ENCODE peak calls at places on chromosomes 5 and 9, in seven cellular contexts. N is tibial artery, P is PC-3, X is IMR-90, B is A673, E is HepG2, S is gastrocnemius medialis. A is an unnamed sample. For H3K4me1, the result is how much of the 10 kb centered on the place peaks cover.

GRCh38 chr9:72478993-72479392 is 42.4 kb upstream of the TMC1 start:
- DNase-seq in N (no peak), X (peak), E (no peak), B (no peak), S (no peak), P (no peak), A (no peak)

GRCh38 chr9:106072421-106072820 is 378.1 kb downstream of the TMEM38B start:
- DNase-seq in X (no peak), B (no peak), S (no peak), P (no peak), N (no peak), E (no peak), A (no peak)

GRCh38 chr9:113609562-113610318 is 146.2 kb downstream of the RGS3 start:
- DNase-seq in P (no peak), S (peak), X (peak), B (no peak), E (peak), N (peak), A (peak)

GRCh38 chr5:169742773-169743296 is 105.8 kb downstream of the DOCK2 start:
- DNase-seq in S (no peak), N (no peak), X (peak), E (no peak), B (no peak), P (peak), A (peak)

GRCh38 chr5:116778015-116778414 is 203.4 kb upstream of the SEMA6A start:
- DNase-seq in P (no peak), E (no peak), S (no peak), N (no peak), B (peak), X (no peak), A (peak)

GRCh38 chr5:75600535-75600934 is 10.7 kb upstream of the ANKDD1B start:
- DNase-seq in N (no peak), P (no peak), X (no peak), E (no peak), B (no peak), S (no peak), A (no peak)

GRCh38 chr5:132829742-132830435 is 558 bp downstream of the SHROOM1 start:
- DNase-seq in E (peak), S (peak), X (peak), B (peak), P (peak), N (peak), A (peak)

GRCh38 chr5:97499605-97500004 is 316.6 kb upstream of the RIOK2 start:
- DNase-seq in S (no peak), N (no peak), X (no peak), B (no peak), P (no peak), E (no peak), A (peak)

GRCh38 chr9:113349434-113350337 is at the start of gene BSPRY:
- DNase-seq in S (no peak), P (peak), E (no peak), X (no peak), N (no peak), B (no peak), A (peak)

GRCh38 chr5:150181766-150182545 is 7.9 kb upstream of the SLC6A7 start:
- DNase-seq in S (no peak), X (peak), B (no peak), E (no peak), N (no peak), P (no peak), A (no peak)

GRCh38 chr9:131640438-131641181 is 95.3 kb downstream of the PRRT1B start:
- DNase-seq in S (no peak), B (peak), N (peak), X (no peak), E (no peak), P (no peak), A (no peak)

GRCh38 chr5:95600557-95600956 is 19.3 kb upstream of the GPR150 start:
- DNase-seq in E (no peak), P (no peak), B (no peak), N (no peak), S (no peak), X (peak), A (no peak)

GRCh38 chr9:132750668-132751067 is 80.4 kb downstream of the GTF3C4 start:
- DNase-seq in X (no peak), S (no peak), N (no peak), P (no peak), B (no peak), E (no peak), A (no peak)

GRCh38 chr5:159838551-159839222 is 77.6 kb upstream of the ADRA1B start:
- DNase-seq in N (no peak), P (no peak), X (no peak), E (no peak), B (no peak), S (no peak), A (no peak)

GRCh38 chr5:18699681-18700080 is 1065.4 kb downstream of the TAF11L14 start:
- DNase-seq in X (no peak), S (no peak), N (no peak), E (no peak), B (no peak), P (no peak), A (no peak)

GRCh38 chr5:134905246-134905996 is 490 bp downstream of the PCBD2 start:
- DNase-seq in E (peak), X (peak), N (peak), P (peak), S (peak), B (peak), A (peak)

GRCh38 chr5:142716963-142717362 is 31.1 kb upstream of the FGF1 start:
- DNase-seq in E (peak), X (peak), N (peak), S (no peak), B (peak), P (peak), A (peak)

GRCh38 chr9:2565676-2566340 is 55.8 kb upstream of the VLDLR start:
- DNase-seq in X (no peak), P (no peak), E (no peak), S (no peak), B (no peak), N (no peak), A (no peak)

GRCh38 chr9:2567922-2568321 is 53.7 kb upstream of the VLDLR start:
- DNase-seq in B (no peak), N (no peak), S (peak), P (peak), E (no peak), X (no peak), A (no peak)

GRCh38 chr9:2574215-2574614 is 47.4 kb upstream of the VLDLR start:
- DNase-seq in B (no peak), X (no peak), N (no peak), P (peak), S (no peak), E (no peak), A (no peak)

GRCh38 chr9:2568689-2569088 is 52.9 kb upstream of the VLDLR start:
- DNase-seq in P (peak), N (no peak), S (no peak), X (no peak), E (peak), B (no peak), A (no peak)

DNA sequence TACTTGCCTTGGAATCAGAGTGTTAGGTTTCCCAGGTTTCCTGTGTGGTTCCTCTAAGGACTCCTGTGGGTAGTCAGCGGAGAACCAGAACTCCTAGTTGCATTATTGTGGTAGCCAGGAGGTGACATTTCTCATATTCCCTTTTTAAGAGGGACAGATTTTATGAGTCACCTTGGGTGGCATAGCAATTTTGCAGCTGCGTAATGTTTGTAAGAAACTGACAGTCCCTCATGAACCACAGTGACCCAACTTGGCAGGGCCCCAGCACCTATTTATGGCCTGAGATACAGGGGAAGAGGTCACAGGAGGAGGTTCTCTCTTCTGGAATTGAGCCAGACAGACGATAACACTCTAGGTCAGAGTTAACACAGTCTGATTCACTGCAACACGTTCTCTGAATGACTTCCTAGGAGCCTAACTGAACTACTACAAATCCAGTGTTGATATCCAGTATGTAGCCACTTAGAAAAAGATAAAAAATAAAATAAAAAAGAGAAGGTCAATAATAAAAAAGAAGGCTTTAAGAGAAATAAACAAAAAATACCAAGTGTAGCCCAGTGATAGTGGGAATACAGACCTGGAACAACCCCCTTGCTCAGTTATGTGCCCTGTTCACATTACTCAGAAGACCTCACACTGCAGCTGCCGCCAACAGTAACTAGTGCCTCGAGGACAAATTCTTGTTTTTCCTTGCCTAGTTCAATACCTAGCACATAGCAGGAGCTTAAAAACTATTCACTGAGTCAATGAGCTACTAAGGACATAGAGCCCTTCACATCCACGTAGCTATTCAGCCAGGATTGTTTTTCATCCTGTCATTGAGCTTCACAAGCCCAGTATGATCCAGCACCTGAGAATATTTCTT is 50.7 kb upstream of the VLDLR start:
- DNase-seq in X (peak), E (peak), S (peak), N (peak), P (peak), B (no peak), A (peak)
- TF ChIP-seq CTCF in X (no peak), E (no peak), S (no peak), N (no peak), P (no peak), B (no peak), A (no peak)

DNA sequence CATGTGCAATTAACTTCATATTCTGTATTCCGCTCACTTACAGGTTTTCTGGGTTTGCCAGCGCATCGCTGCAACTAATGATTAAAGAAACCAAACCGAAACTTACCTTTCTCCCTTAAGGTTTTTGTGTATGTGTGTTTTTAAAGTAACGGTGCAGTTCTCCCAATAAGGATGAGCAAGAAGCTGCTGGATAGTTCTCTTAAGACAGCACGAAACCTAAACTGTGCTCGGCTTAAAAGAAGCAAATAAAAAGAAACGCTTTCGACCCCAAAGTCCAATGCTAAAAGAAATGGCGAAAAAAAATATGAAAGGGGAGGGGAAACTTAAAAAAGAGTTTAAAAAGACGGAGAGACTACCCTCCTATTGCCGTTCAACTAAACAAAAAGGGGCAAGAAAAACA is 340 bp downstream of the ELAVL2 start:
- DNase-seq in B (no peak), N (no peak), X (no peak), S (no peak), E (no peak), P (no peak), A (no peak)
- H3K4me1 ChIP-seq in B (under half), N (under half), X (under half), S (under half), E (under half), P (under half), A (under half)

DNA sequence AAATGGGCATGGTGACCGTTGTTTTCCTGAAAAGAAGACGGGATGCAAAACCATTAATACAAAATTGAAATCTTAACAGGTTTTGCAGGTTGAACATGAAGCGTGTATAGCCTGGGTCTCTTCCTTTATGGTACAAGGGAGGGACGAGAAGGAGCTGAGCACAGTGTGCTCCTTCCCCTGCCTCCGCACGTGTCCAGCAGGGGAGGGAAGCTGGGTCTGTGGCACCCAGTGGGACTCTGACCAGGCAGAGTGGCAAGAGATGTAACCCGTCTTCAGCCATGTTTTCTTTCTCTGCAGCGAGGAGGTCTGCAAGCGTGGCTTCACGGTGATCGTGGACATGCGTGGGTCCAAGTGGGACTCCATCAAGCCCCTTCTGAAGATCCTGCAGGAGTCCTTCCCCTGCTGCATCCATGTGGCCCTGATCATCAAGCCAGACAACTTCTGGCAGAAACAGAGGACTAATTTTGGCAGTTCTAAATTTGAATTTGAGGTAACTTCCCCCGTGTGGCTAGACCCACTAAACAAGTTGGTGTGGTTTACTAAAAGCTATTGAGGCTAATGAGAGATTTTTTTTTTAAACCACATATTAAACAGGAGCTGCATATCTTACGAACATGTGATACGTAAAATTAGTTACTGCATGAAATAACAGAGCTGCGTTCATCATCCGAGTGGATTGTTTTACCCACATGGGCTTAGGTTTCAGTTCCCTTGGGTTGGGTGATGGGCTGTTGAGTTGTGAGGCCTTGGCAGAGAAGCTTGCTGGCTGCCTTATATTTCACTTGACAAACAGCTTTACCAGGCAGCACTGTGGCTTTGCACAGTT is 143.6 kb downstream of the TRIO start:
- DNase-seq in S (peak), X (no peak), N (no peak), P (no peak), E (no peak), B (no peak), A (no peak)
- H3K27ac ChIP-seq in S (peak), X (no peak), N (no peak), P (no peak), E (no peak), B (no peak), A (no peak)

DNA sequence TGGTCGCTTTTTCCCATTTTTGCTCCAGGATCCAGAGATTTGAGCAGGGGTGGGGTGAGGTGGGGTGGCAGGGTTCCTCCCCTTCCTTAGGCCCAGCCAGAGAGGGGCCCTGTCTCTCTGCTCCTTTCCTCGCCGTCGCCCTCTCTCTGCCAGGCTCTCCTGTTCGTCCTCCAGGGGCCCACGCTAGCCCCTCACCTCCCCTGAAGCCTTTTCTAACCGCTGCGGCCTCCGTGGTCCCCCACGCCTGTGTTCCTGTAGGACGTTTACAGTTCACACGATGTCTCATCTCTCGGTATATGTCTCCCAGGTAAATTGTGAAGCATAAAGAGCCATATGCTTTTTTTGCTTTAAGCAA is 49.9 kb upstream of the ZNF366 start:
- DNase-seq in P (no peak), S (no peak), B (no peak), N (no peak), X (no peak), E (no peak), A (no peak)
- TF ChIP-seq CTCF in P (no peak), S (no peak), B (peak), N (no peak), X (no peak), E (no peak), A (no peak)

GRCh38 chr9:81557957-81558791 is 131.2 kb downstream of the TLE1 start:
- DNase-seq in E (no peak), N (no peak), X (peak), P (peak), S (no peak), B (peak), A (no peak)
- H3K4me1 ChIP-seq in E (half or more), N (under half), X (under half), P (under half), S (under half), B (under half), A (under half)

GRCh38 chr5:115295775-115296129 is 702 bp downstream of the CCDC112 start:
- DNase-seq in E (no peak), B (no peak), S (no peak), P (no peak), X (no peak), N (no peak), A (no peak)
- H3K27ac ChIP-seq in E (no peak), B (peak), S (no peak), P (no peak), X (no peak), N (peak), A (peak)

GRCh38 chr5:108919591-108920326 is 172.1 kb downstream of the FER start:
- DNase-seq in E (no peak), S (no peak), B (peak), P (peak), N (no peak), X (no peak), A (no peak)
- TF ChIP-seq CTCF in E (no peak), S (no peak), B (peak), P (peak), N (no peak), X (peak), A (no peak)

A was measured in testis.